ENCODE peak calls at places on chromosome 18, in four cellular contexts. One of them, this sample, is unnamed.
A peak's percentile ranks its signal among the peaks of the same experiment; 100 is the strongest.

GRCh38 chr18:49025767-49026500 is 75.2 kb upstream of the SMAD7 start:
- DNase-seq in kidney: no peak
- DNase-seq in progenitor cell of endocrine pancreas: no peak
- DNase-seq in HFF-Myc: no peak
- DNase-seq in this sample: no peak

GRCh38 chr18:45715212-45715780 is 8.7 kb upstream of the SLC14A1 start:
- DNase-seq in HFF-Myc: no peak
- DNase-seq in kidney: no peak
- DNase-seq in progenitor cell of endocrine pancreas: no peak
- DNase-seq in this sample: no peak

GRCh38 chr18:41075212-41075611 is 879.8 kb upstream of the PIK3C3 start:
- DNase-seq in kidney: no peak
- DNase-seq in progenitor cell of endocrine pancreas: no peak
- DNase-seq in HFF-Myc: peak; percentile 5
- DNase-seq in this sample: no peak

GRCh38 chr18:2547477-2548087 is 23.7 kb downstream of the METTL4 start:
- DNase-seq in progenitor cell of endocrine pancreas: no peak
- DNase-seq in HFF-Myc: peak; percentile 30
- DNase-seq in kidney: no peak
- DNase-seq in this sample: no peak

GRCh38 chr18:64974378-64975125 is 776.3 kb upstream of the CDH7 start:
- DNase-seq in kidney: no peak
- DNase-seq in HFF-Myc: no peak
- DNase-seq in progenitor cell of endocrine pancreas: no peak
- DNase-seq in this sample: no peak

GRCh38 chr18:9711361-9712129 is 3.4 kb downstream of the RAB31 start:
- DNase-seq in kidney: peak; percentile 79
- DNase-seq in HFF-Myc: no peak
- DNase-seq in progenitor cell of endocrine pancreas: no peak
- DNase-seq in this sample: no peak

GRCh38 chr18:13481820-13482640 is 244.3 kb downstream of the FAM210A start:
- DNase-seq in kidney: no peak
- DNase-seq in progenitor cell of endocrine pancreas: no peak
- DNase-seq in HFF-Myc: no peak
- DNase-seq in this sample: no peak

GRCh38 chr18:32378705-32379104 is 92.0 kb downstream of the GAREM1 start:
- DNase-seq in kidney: no peak
- DNase-seq in progenitor cell of endocrine pancreas: no peak
- DNase-seq in HFF-Myc: no peak
- DNase-seq in this sample: no peak

GRCh38 chr18:8754995-8755955 is 49.9 kb downstream of the MTCL1 start:
- DNase-seq in kidney: no peak
- DNase-seq in HFF-Myc: peak; percentile 35
- DNase-seq in progenitor cell of endocrine pancreas: no peak
- DNase-seq in this sample: no peak

GRCh38 chr18:42274488-42275137 is 319.6 kb downstream of the PIK3C3 start:
- DNase-seq in HFF-Myc: peak; percentile 4
- DNase-seq in progenitor cell of endocrine pancreas: no peak
- DNase-seq in kidney: no peak
- DNase-seq in this sample: no peak

GRCh38 chr18:49123431-49123830 is 172.7 kb upstream of the SMAD7 start:
- DNase-seq in HFF-Myc: no peak
- DNase-seq in progenitor cell of endocrine pancreas: no peak
- DNase-seq in kidney: no peak
- DNase-seq in this sample: no peak

GRCh38 chr18:75638223-75638596 is 210.7 kb upstream of the SMIM21 start:
- DNase-seq in HFF-Myc: peak; percentile 24
- DNase-seq in progenitor cell of endocrine pancreas: no peak
- DNase-seq in kidney: no peak
- DNase-seq in this sample: no peak

GRCh38 chr18:72207280-72207679 is 336.9 kb downstream of the CBLN2 start:
- DNase-seq in progenitor cell of endocrine pancreas: no peak
- DNase-seq in kidney: no peak
- DNase-seq in HFF-Myc: no peak
- DNase-seq in this sample: no peak

GRCh38 chr18:31101148-31102019 is 837 bp downstream of the DSC2 start:
- DNase-seq in kidney: peak; percentile 89
- DNase-seq in HFF-Myc: no peak
- DNase-seq in progenitor cell of endocrine pancreas: peak; percentile 57
- DNase-seq in this sample: peak; percentile 68

GRCh38 chr18:63963610-63964256 is 6.1 kb upstream of the SERPINB8 start:
- DNase-seq in kidney: no peak
- DNase-seq in progenitor cell of endocrine pancreas: no peak
- DNase-seq in HFF-Myc: peak; percentile 20
- DNase-seq in this sample: no peak

GRCh38 chr18:59927246-59927825 is 27.5 kb downstream of the PMAIP1 start:
- DNase-seq in progenitor cell of endocrine pancreas: no peak
- DNase-seq in HFF-Myc: no peak
- DNase-seq in kidney: no peak
- DNase-seq in this sample: no peak

GRCh38 chr18:57043241-57043640 is 103.6 kb upstream of the BOD1L2 start:
- DNase-seq in kidney: no peak
- DNase-seq in HFF-Myc: no peak
- DNase-seq in progenitor cell of endocrine pancreas: no peak
- DNase-seq in this sample: no peak

GRCh38 chr18:8081267-8081666 is 514.2 kb downstream of the PTPRM start:
- DNase-seq in progenitor cell of endocrine pancreas: no peak
- DNase-seq in HFF-Myc: no peak
- DNase-seq in kidney: no peak
- DNase-seq in this sample: no peak

GRCh38 chr18:55256568-55257289 is 297.5 kb upstream of the CCDC68 start:
- DNase-seq in kidney: no peak
- DNase-seq in HFF-Myc: no peak
- DNase-seq in progenitor cell of endocrine pancreas: no peak
- DNase-seq in this sample: no peak

GRCh38 chr18:47929681-47930085 is 776 bp downstream of the SMAD2 start:
- DNase-seq in progenitor cell of endocrine pancreas: no peak
- DNase-seq in kidney: no peak
- DNase-seq in HFF-Myc: peak; percentile 9
- DNase-seq in this sample: no peak

GRCh38 chr18:48667276-48668254 is 128.7 kb downstream of the CTIF start:
- DNase-seq in progenitor cell of endocrine pancreas: no peak
- DNase-seq in HFF-Myc: no peak
- DNase-seq in kidney: no peak
- DNase-seq in this sample: no peak

GRCh38 chr18:6960656-6961055 is 156.9 kb downstream of the LAMA1 start:
- DNase-seq in kidney: no peak
- DNase-seq in progenitor cell of endocrine pancreas: no peak
- DNase-seq in HFF-Myc: no peak
- DNase-seq in this sample: no peak

GRCh38 chr18:37666986-37667385 is 101.4 kb upstream of the CELF4 start:
- DNase-seq in progenitor cell of endocrine pancreas: no peak
- DNase-seq in kidney: no peak
- DNase-seq in HFF-Myc: no peak
- DNase-seq in this sample: no peak

GRCh38 chr18:57029761-57030160 is 117.1 kb upstream of the BOD1L2 start:
- DNase-seq in kidney: no peak
- DNase-seq in HFF-Myc: no peak
- DNase-seq in progenitor cell of endocrine pancreas: no peak
- DNase-seq in this sample: no peak

GRCh38 chr18:58669731-58670379 is 1.4 kb upstream of the MALT1 start:
- DNase-seq in HFF-Myc: no peak
- DNase-seq in progenitor cell of endocrine pancreas: no peak
- DNase-seq in kidney: no peak
- DNase-seq in this sample: no peak

GRCh38 chr18:23970161-23971153 is 44.1 kb upstream of the TTC39C start:
- DNase-seq in kidney: no peak
- DNase-seq in HFF-Myc: no peak
- DNase-seq in progenitor cell of endocrine pancreas: no peak
- DNase-seq in this sample: no peak

GRCh38 chr18:73147591-73147990 is 279.8 kb upstream of the NETO1 start:
- DNase-seq in HFF-Myc: no peak
- DNase-seq in progenitor cell of endocrine pancreas: no peak
- DNase-seq in kidney: no peak
- DNase-seq in this sample: no peak

GRCh38 chr18:43563780-43564179 is 286.5 kb upstream of the SYT4 start:
- DNase-seq in HFF-Myc: no peak
- DNase-seq in progenitor cell of endocrine pancreas: no peak
- DNase-seq in kidney: no peak
- DNase-seq in this sample: peak; percentile 26

GRCh38 chr18:31487251-31488015 is 10.5 kb upstream of the DSG2 start:
- DNase-seq in HFF-Myc: no peak
- DNase-seq in kidney: no peak
- DNase-seq in progenitor cell of endocrine pancreas: no peak
- DNase-seq in this sample: no peak

GRCh38 chr18:9741821-9742541 is 33.9 kb downstream of the RAB31 start:
- DNase-seq in kidney: no peak
- DNase-seq in HFF-Myc: no peak
- DNase-seq in progenitor cell of endocrine pancreas: no peak
- DNase-seq in this sample: peak; percentile 34

GRCh38 chr18:76459687-76460350 is 35.2 kb downstream of the ZNF516 start:
- DNase-seq in HFF-Myc: peak; percentile 96
- DNase-seq in progenitor cell of endocrine pancreas: no peak
- DNase-seq in kidney: no peak
- DNase-seq in this sample: no peak

GRCh38 chr18:74485860-74486849 is 10.0 kb upstream of the CNDP2 start:
- DNase-seq in kidney: no peak
- DNase-seq in HFF-Myc: no peak
- DNase-seq in progenitor cell of endocrine pancreas: no peak
- DNase-seq in this sample: no peak

GRCh38 chr18:44884446-44884845 is 203.8 kb downstream of the SETBP1 start:
- DNase-seq in HFF-Myc: no peak
- DNase-seq in progenitor cell of endocrine pancreas: no peak
- DNase-seq in kidney: no peak
- DNase-seq in this sample: no peak

GRCh38 chr18:23812566-23813440 is 123.5 kb downstream of the LAMA3 start:
- DNase-seq in progenitor cell of endocrine pancreas: no peak
- DNase-seq in kidney: no peak
- DNase-seq in HFF-Myc: no peak
- DNase-seq in this sample: no peak

GRCh38 chr18:55262021-55262560 is 302.8 kb upstream of the CCDC68 start:
- DNase-seq in kidney: no peak
- DNase-seq in progenitor cell of endocrine pancreas: no peak
- DNase-seq in HFF-Myc: no peak
- DNase-seq in this sample: no peak

GRCh38 chr18:58229162-58229561 is 185.1 kb downstream of the NEDD4L start:
- DNase-seq in kidney: no peak
- DNase-seq in HFF-Myc: no peak
- DNase-seq in progenitor cell of endocrine pancreas: no peak
- DNase-seq in this sample: no peak

GRCh38 chr18:23283933-23284430 is 148.7 kb downstream of the CABLES1 start:
- DNase-seq in HFF-Myc: no peak
- DNase-seq in kidney: no peak
- DNase-seq in progenitor cell of endocrine pancreas: no peak
- DNase-seq in this sample: no peak

GRCh38 chr18:57780318-57781127 is 22.6 kb downstream of the ATP8B1 start:
- DNase-seq in HFF-Myc: peak; percentile 88
- DNase-seq in progenitor cell of endocrine pancreas: no peak
- DNase-seq in kidney: no peak
- DNase-seq in this sample: no peak

GRCh38 chr18:26418225-26418624 is 130.1 kb downstream of the KCTD1 start:
- DNase-seq in progenitor cell of endocrine pancreas: no peak
- DNase-seq in kidney: no peak
- DNase-seq in HFF-Myc: no peak
- DNase-seq in this sample: no peak

GRCh38 chr18:67463829-67464228 is 52.7 kb downstream of the DSEL start:
- DNase-seq in progenitor cell of endocrine pancreas: no peak
- DNase-seq in kidney: no peak
- DNase-seq in HFF-Myc: no peak
- DNase-seq in this sample: no peak
- TF ChIP-seq CTCF in progenitor cell of endocrine pancreas: peak; percentile 38
- TF ChIP-seq CTCF in kidney: no peak
- TF ChIP-seq CTCF in HFF-Myc: peak; percentile 23
- TF ChIP-seq CTCF in this sample: no peak

DNA sequence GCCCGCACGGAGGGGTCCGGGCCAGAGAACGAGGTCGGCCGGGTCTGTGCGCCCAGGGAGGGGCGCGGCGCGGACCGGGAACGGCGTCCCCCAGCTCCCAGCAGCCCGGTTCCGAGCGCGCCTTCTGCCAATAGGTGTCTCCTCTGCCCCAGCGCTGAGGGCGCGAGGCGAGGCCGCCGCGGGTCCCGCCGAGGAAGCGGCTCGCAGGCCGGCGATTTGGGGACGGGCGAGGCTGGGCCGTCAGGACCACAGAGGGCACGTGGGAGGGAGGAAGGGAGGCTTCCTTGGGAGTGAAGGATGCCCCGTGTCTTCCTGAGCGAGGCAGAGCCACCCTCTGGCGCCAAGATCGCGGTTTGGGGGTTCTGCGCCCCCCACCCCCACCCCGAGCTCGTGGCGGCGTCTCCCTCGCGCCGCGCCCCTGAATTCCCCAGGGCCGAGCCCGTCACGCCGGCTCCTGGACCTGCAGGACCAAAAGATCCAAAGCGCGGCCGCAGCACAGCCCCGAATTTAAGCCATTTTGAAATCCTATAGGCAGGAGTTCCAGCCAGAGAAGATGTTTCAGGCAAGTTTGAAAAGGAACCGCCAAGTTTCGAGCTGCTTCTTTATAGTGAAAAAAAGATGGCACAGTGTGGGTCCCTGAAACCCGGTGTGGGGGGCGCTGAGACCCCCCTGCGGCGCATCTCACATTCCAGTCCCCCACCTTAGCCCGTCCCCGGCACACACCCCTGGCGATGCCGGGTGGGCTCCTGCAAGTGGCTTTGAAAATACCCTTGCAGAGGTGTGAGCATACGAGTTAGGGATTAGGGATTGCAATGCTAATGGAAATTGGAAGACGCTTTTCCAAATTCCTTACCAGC is 929 bp downstream of the NFATC1 start:
- DNase-seq in HFF-Myc: no peak
- DNase-seq in kidney: peak; percentile 89
- DNase-seq in progenitor cell of endocrine pancreas: no peak
- DNase-seq in this sample: peak; percentile 69
- TF ChIP-seq CTCF in HFF-Myc: no peak
- TF ChIP-seq CTCF in kidney: peak; percentile 32
- TF ChIP-seq CTCF in progenitor cell of endocrine pancreas: no peak
- TF ChIP-seq CTCF in this sample: no peak

GRCh38 chr18:5145168-5145857 is 51.7 kb downstream of the AKAIN1 start:
- DNase-seq in progenitor cell of endocrine pancreas: no peak
- DNase-seq in kidney: no peak
- DNase-seq in HFF-Myc: no peak
- DNase-seq in this sample: no peak
- TF ChIP-seq CTCF in progenitor cell of endocrine pancreas: no peak
- TF ChIP-seq CTCF in kidney: no peak
- TF ChIP-seq CTCF in HFF-Myc: no peak
- TF ChIP-seq CTCF in this sample: no peak

DNA sequence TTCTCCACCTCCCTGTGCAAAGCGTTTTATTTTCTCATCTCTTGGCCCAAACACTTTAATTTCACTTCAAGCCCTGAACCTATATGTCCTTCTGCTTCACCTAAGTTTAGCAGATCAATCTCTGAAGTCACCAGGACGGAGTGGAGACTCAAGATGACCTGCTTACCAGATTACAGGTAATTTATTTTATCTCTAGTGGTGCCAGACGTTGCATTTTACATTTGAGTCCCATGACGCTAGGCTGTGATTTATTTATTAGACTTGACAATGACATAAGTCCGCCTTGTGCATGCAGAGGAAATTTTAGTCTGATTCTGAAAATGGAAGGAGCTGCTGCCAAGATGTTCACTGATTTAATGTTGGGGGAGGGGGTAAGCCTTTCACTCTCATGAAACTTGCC is 73.9 kb downstream of the MRO start:
- DNase-seq in progenitor cell of endocrine pancreas: no peak
- DNase-seq in kidney: no peak
- DNase-seq in HFF-Myc: no peak
- DNase-seq in this sample: no peak
- TF ChIP-seq CTCF in progenitor cell of endocrine pancreas: no peak
- TF ChIP-seq CTCF in kidney: no peak
- TF ChIP-seq CTCF in HFF-Myc: no peak
- TF ChIP-seq CTCF in this sample: no peak

GRCh38 chr18:35517715-35518114 is 20.0 kb upstream of the INO80C start:
- DNase-seq in kidney: no peak
- DNase-seq in progenitor cell of endocrine pancreas: no peak
- DNase-seq in HFF-Myc: no peak
- DNase-seq in this sample: no peak
- TF ChIP-seq CTCF in kidney: no peak
- TF ChIP-seq CTCF in progenitor cell of endocrine pancreas: no peak
- TF ChIP-seq CTCF in HFF-Myc: no peak
- TF ChIP-seq CTCF in this sample: no peak